ENCODE peak calls at places on chromosomes 12 and 14, in six cellular contexts. E is astrocyte of the spinal cord, J is Calu3, X is GM13977, K is WERI-Rb-1, P is lower leg skin. V is an unnamed sample.

GRCh38 chr12:116818341-116818856 is 62.8 kb downstream of the HRK start:
- DNase-seq in K (no peak), E (no peak), X (peak; percentile 31), P (peak; percentile 16), J (no peak), V (peak; percentile 30)

GRCh38 chr14:26137161-26137560 is 460.7 kb downstream of the NOVA1 start:
- DNase-seq in K (peak; percentile 9), X (no peak), E (no peak), J (no peak), P (no peak), V (no peak)

GRCh38 chr14:102691763-102692162 is 85.5 kb upstream of the TRAF3 start:
- DNase-seq in E (no peak), J (no peak), X (no peak), K (no peak), P (no peak), V (no peak)

GRCh38 chr12:25819713-25820112 is 138.8 kb upstream of the RASSF8 start:
- DNase-seq in X (no peak), E (no peak), J (no peak), K (no peak), P (no peak), V (no peak)

GRCh38 chr14:102781063-102781462 is 3.8 kb downstream of the TRAF3 start:
- DNase-seq in K (no peak), P (no peak), E (no peak), J (no peak), X (no peak), V (no peak)

GRCh38 chr12:64173456-64173855 is 48.6 kb downstream of the KICS2 start:
- DNase-seq in K (peak; percentile 9), J (no peak), E (no peak), X (no peak), P (no peak), V (no peak)

GRCh38 chr12:104702565-104703139 is 245.9 kb downstream of the CHST11 start:
- DNase-seq in K (no peak), J (no peak), X (no peak), P (peak; percentile 36), E (peak; percentile 18), V (no peak)

GRCh38 chr14:68468437-68469207 is 324.2 kb downstream of the ZFP36L1 start:
- DNase-seq in P (no peak), J (peak; percentile 40), E (peak; percentile 80), K (no peak), X (no peak), V (no peak)

GRCh38 chr14:85532570-85532969 is 2.6 kb downstream of the FLRT2 start:
- DNase-seq in X (no peak), J (no peak), E (no peak), K (no peak), P (no peak), V (peak; percentile 21)

GRCh38 chr12:64510687-64511086 is 58.8 kb downstream of the TBK1 start:
- DNase-seq in X (no peak), K (no peak), E (no peak), J (no peak), P (no peak), V (no peak)

GRCh38 chr12:127480775-127481314 is 786.1 kb upstream of the TMEM132C start:
- DNase-seq in X (no peak), K (no peak), E (no peak), P (no peak), J (peak; percentile 28), V (no peak)

GRCh38 chr14:50944647-50945413 is 547 bp upstream of the PYGL start:
- DNase-seq in X (peak; percentile 40), J (peak; percentile 47), E (peak; percentile 40), P (peak; percentile 57), K (peak; percentile 16), V (no peak)

GRCh38 chr12:42729532-42729895 is 140.0 kb upstream of the PRICKLE1 start:
- DNase-seq in J (peak; percentile 14), X (no peak), P (no peak), K (no peak), E (no peak), V (no peak)

GRCh38 chr14:88463318-88463717 is 77.9 kb downstream of the SPATA7 start:
- DNase-seq in X (peak; percentile 54), J (peak; percentile 8), E (no peak), K (peak; percentile 23), P (no peak), V (no peak)

GRCh38 chr12:90909069-90909676 is 45.8 kb downstream of the CCER1 start:
- DNase-seq in J (peak; percentile 48), P (no peak), K (peak; percentile 59), E (peak; percentile 65), X (no peak), V (no peak)

GRCh38 chr12:98823012-98823411 is 177.9 kb downstream of the APAF1 start:
- DNase-seq in E (no peak), J (no peak), K (no peak), P (no peak), X (no peak), V (no peak)

GRCh38 chr12:64160718-64161060 is 61.4 kb downstream of the KICS2 start:
- DNase-seq in X (no peak), E (peak; percentile 49), J (no peak), P (no peak), K (no peak), V (no peak)

GRCh38 chr12:51855586-51856428 is 7.3 kb upstream of the FIGNL2 start:
- DNase-seq in P (no peak), X (no peak), J (no peak), E (peak; percentile 20), K (no peak), V (no peak)

GRCh38 chr12:84497819-84498218 is 414.8 kb downstream of the SLC6A15 start:
- DNase-seq in J (no peak), E (no peak), K (no peak), P (no peak), X (no peak), V (no peak)

GRCh38 chr12:95303476-95303875 is 85.9 kb downstream of the VEZT start:
- DNase-seq in K (no peak), J (no peak), X (no peak), E (no peak), P (no peak), V (no peak)

GRCh38 chr12:96235497-96235826 is 41.3 kb downstream of the ELK3 start:
- DNase-seq in X (no peak), E (peak; percentile 33), J (no peak), K (peak; percentile 80), P (no peak), V (no peak)

GRCh38 chr12:2018401-2018800 is 14.1 kb upstream of the DCP1B start:
- DNase-seq in J (no peak), P (no peak), K (no peak), X (no peak), E (no peak), V (no peak)

GRCh38 chr12:52871291-52871961 is 22.6 kb upstream of the KRT78 start:
- DNase-seq in K (no peak), P (peak; percentile 83), X (no peak), E (peak; percentile 76), J (peak; percentile 54), V (no peak)

DNA sequence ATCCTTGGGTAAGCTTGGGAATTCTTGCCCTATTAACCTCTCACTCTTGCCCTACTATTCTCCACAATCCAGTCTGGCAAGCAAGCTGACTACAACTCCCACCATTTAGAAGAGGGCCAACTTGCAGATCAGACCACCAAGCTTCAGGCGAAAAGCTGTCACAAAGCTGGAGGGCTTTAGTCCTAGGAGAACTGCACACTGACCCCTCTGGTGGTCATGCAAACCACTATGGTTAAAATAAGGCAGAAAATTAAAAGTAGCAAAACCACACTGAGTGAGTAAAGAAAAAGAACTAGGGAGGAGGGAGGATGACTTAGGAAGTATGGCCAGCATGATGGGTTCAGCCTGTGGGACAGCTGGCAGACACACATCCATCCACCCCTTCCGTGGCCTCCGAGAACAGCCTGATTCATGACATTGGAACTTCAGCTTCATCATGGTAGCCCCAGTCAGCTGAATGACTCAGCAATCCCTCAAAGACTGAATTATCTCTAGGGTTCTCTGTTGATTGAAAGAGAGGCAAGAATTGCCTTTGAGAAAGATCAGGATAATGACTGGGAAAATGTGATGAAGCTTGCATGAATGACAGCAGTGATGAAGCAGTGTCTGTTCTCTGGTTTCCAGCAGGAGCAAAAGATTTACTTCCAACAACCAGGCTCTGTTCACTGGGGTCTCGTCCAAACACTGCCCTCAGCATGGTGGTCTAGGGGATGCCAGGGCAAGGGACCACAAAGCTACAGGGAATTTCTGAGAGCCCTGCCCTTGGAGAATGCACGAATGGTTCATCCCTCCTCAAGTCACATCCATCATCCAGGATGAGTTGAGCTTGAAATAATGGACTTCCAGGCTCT is 24.4 kb downstream of the PITPNM2 start:
- DNase-seq in X (no peak), J (peak; percentile 48), E (peak; percentile 94), K (no peak), P (peak; percentile 59), V (no peak)
- TF ChIP-seq CTCF in X (no peak), J (no peak), E (peak; percentile 47), K (peak; percentile 24), P (no peak), V (no peak)

GRCh38 chr12:49643961-49644619 is 20.7 kb downstream of the PRPF40B start:
- DNase-seq in X (no peak), E (no peak), P (no peak), J (no peak), K (no peak), V (no peak)

GRCh38 chr12:49645151-49646039 is 22.0 kb downstream of the PRPF40B start:
- DNase-seq in J (no peak), K (no peak), E (no peak), X (no peak), P (no peak), V (no peak)

GRCh38 chr12:49643135-49643534 is 19.8 kb downstream of the PRPF40B start:
- DNase-seq in X (no peak), E (no peak), P (no peak), K (no peak), J (no peak), V (no peak)

GRCh38 chr12:49646331-49646830 is 23.0 kb downstream of the PRPF40B start:
- DNase-seq in E (no peak), P (no peak), K (no peak), X (no peak), J (no peak), V (no peak)

DNA sequence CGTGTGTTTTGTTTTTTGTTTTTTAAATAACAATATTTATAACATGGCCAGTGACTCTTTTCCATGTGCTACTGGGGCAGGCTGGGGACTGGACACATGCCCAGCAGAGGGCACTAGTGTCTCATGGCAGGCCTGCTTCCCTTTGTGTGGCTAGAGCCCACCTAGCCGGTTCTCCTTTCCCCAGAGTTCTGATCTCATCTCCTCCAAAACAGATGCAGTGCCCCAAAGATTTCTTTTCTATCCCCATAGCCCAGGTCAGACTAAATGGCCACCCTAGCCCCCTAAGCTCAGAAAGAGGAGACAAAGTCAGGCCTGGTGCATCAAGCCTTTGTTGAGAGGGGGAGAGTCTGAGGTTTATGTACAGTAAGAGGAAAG is 21.2 kb downstream of the PRPF40B start:
- DNase-seq in E (peak; percentile 66), P (peak; percentile 65), J (peak; percentile 68), K (peak; percentile 77), X (peak; percentile 88), V (peak; percentile 84)
- TF ChIP-seq CTCF in E (peak; percentile 95), P (peak; percentile 67), J (peak; percentile 75), K (peak; percentile 92), X (peak; percentile 94), V (peak; percentile 86)

DNA sequence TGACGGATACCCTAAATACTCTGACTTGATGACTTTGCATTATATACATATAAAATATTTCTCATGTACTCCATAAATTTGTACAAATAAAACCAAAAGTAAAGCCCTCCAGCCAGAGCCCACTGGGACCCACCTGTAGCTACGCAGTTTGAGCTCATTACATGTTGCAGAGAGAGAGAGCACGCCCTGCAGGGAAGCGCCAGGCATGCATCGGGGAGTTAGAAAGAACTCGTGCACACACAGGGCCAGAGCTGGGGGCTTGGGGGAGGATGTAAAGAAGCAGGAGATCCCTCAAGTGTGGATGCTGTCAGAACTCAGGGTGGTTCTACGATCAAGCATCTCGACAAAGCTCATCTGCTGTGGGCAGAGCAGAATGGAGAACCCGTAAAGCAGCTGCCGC is 178.5 kb upstream of the RTL1 start:
- DNase-seq in E (no peak), X (no peak), K (no peak), P (no peak), J (no peak), V (no peak)
- TF ChIP-seq CTCF in E (no peak), X (no peak), K (no peak), P (no peak), J (no peak), V (no peak)

GRCh38 chr12:113128802-113129663 is 6.5 kb downstream of the RASAL1 start:
- DNase-seq in K (no peak), X (no peak), P (no peak), E (no peak), J (no peak), V (no peak)
- TF ChIP-seq CTCF in K (peak; percentile 3), X (no peak), P (no peak), E (no peak), J (no peak), V (no peak)